ENCODE peak calls at places on chromosomes 1 and 21, in five cellular contexts. M, E, Q, R and U are unnamed samples. For H3K4me1, the result is how much of the 10 kb centered on the place peaks cover.

GRCh38 chr1:227532019-227532619 is 31.2 kb upstream of the ZNF678 start:
- DNase-seq in E (no peak), M (no peak), Q (no peak), R (no peak), U (no peak)

GRCh38 chr1:53182111-53182593 is 14.5 kb upstream of the CPT2 start:
- DNase-seq in E (peak), Q (peak), M (peak), R (peak), U (no peak)

GRCh38 chr1:231933711-231934626 is 307.4 kb downstream of the DISC1 start:
- DNase-seq in R (no peak), M (no peak), Q (no peak), E (no peak), U (no peak)

GRCh38 chr1:192493584-192493983 is 82.0 kb upstream of the RGS1 start:
- DNase-seq in R (no peak), Q (no peak), M (no peak), E (no peak), U (no peak)

GRCh38 chr1:201429771-201430501 is 8.4 kb upstream of the TNNI1 start:
- DNase-seq in M (no peak), R (no peak), Q (no peak), E (no peak), U (no peak)

GRCh38 chr1:87398644-87399043 is 70.0 kb downstream of the LMO4 start:
- DNase-seq in R (no peak), M (no peak), Q (no peak), E (no peak), U (no peak)

GRCh38 chr1:170261669-170262068 is 115.9 kb downstream of the NTMT2 start:
- DNase-seq in E (no peak), R (no peak), M (no peak), Q (no peak), U (no peak)

GRCh38 chr1:116910379-116911165 is 856 bp downstream of the PTGFRN start:
- DNase-seq in E (peak), R (peak), Q (peak), M (peak), U (no peak)

GRCh38 chr1:26538480-26539412 is 9.2 kb downstream of the RPS6KA1 start:
- DNase-seq in M (no peak), E (no peak), Q (no peak), R (peak), U (no peak)

GRCh38 chr1:171995573-171995972 is 154.3 kb downstream of the DNM3 start:
- DNase-seq in Q (no peak), E (no peak), R (no peak), M (no peak), U (no peak)

GRCh38 chr1:239744851-239745250 is 346.8 kb upstream of the FMN2 start:
- DNase-seq in E (no peak), M (no peak), Q (no peak), R (no peak), U (no peak)

GRCh38 chr21:28832013-28832714 is 160.5 kb downstream of the LTN1 start:
- DNase-seq in M (no peak), R (no peak), E (no peak), Q (no peak), U (no peak)

GRCh38 chr1:55650449-55650848 is 435.3 kb upstream of the USP24 start:
- DNase-seq in E (peak), Q (no peak), M (no peak), R (no peak), U (no peak)

GRCh38 chr1:17728123-17728522 is 27.0 kb upstream of the ACTL8 start:
- DNase-seq in Q (no peak), E (no peak), R (no peak), M (no peak), U (no peak)

GRCh38 chr1:36086529-36087232 is 2.0 kb upstream of the ADPRS start:
- DNase-seq in M (no peak), Q (no peak), R (no peak), E (no peak), U (no peak)

GRCh38 chr1:2629627-2630497 is 3.0 kb downstream of the MMEL1 start:
- DNase-seq in M (no peak), E (no peak), R (no peak), Q (no peak), U (peak)
- H3K4me3 ChIP-seq in M (no peak), E (no peak), R (no peak), Q (no peak), U (no peak)

GRCh38 chr1:109821831-109822745 is 58.4 kb upstream of the EPS8L3 start:
- DNase-seq in E (no peak), M (peak), Q (peak), R (no peak), U (peak)

GRCh38 chr1:109824349-109825115 is 60.8 kb upstream of the EPS8L3 start:
- DNase-seq in Q (no peak), E (no peak), M (no peak), R (no peak), U (peak)

GRCh38 chr1:109823543-109824348 is 60.0 kb upstream of the EPS8L3 start:
- DNase-seq in R (peak), Q (peak), M (peak), E (peak), U (no peak)

GRCh38 chr1:109821221-109821669 is 57.5 kb upstream of the EPS8L3 start:
- DNase-seq in Q (peak), M (no peak), R (peak), E (no peak), U (peak)

DNA sequence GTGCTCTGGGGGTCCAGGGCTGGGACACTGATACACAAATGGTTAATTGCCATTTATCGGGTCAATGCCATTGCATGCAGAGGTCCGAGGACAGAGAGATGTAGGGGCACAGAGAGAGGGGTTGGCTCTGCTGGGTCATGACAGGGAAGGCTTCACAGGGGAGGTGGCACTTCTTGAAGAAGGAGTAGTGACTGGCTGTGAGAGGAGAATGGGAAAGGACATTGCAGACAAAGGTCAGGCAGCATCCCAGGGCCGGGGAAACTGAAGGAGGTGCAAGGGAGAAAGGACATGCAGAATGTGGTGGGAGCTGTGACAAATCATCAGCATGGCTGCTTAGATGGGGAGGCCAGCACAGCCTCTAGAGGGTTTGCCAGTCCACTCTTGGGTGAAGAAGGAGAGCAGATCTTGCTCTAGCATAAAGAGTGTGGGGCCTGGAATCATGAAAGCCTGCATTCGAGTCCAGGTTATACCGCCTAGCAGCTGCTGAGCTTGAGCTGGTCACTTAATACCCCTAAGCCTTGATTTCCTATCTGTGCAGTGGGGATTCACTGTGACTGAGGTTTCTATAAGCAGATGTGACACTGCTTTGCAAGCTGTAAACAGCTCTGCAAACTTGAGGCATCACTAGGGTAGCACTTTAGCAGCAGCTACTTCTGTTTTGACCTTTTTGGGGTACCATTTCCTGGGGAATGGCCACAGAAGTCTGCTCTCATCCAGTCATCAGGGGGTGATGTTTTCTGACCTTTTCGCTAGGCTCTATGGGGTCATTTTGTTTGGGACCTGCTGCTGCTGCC is 59.2 kb upstream of the EPS8L3 start:
- DNase-seq in R (no peak), E (no peak), Q (no peak), M (no peak), U (no peak)
- H3K27ac ChIP-seq in R (no peak), E (no peak), Q (peak), M (peak), U (peak)

GRCh38 chr1:213120961-213121360 is 69.9 kb downstream of the RPS6KC1 start:
- DNase-seq in M (no peak), R (no peak), Q (no peak), E (no peak), U (no peak)

GRCh38 chr1:213122514-213122929 is 71.5 kb downstream of the RPS6KC1 start:
- DNase-seq in M (no peak), R (no peak), E (no peak), Q (no peak), U (no peak)

GRCh38 chr1:213124590-213124989 is 73.5 kb downstream of the RPS6KC1 start:
- DNase-seq in Q (no peak), E (no peak), M (no peak), R (no peak), U (no peak)

GRCh38 chr1:213123532-213123931 is 72.5 kb downstream of the RPS6KC1 start:
- DNase-seq in E (no peak), R (no peak), M (no peak), Q (no peak), U (no peak)

DNA sequence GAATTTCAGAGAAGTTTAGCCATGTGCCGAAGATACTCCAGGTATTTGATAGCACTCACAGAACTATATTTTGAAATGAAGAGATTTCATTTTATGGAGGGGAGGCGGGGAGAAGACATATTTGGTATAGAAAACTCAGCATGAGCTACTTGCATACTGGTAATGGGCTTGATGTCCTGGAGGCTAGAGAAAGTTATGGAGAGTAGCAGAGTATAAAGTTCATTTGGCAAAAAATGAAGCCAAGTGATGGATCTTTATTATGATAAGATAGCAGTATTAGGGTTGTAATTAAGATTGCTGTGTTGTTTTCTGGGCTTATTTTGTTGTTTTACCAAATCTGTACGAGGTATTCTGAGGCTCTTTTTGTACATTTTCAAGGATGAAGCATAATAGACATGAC is 72.0 kb downstream of the RPS6KC1 start:
- DNase-seq in R (no peak), E (no peak), Q (no peak), M (no peak), U (no peak)
- H3K4me1 ChIP-seq in R (under half), E (under half), Q (under half), M (under half), U (under half)

DNA sequence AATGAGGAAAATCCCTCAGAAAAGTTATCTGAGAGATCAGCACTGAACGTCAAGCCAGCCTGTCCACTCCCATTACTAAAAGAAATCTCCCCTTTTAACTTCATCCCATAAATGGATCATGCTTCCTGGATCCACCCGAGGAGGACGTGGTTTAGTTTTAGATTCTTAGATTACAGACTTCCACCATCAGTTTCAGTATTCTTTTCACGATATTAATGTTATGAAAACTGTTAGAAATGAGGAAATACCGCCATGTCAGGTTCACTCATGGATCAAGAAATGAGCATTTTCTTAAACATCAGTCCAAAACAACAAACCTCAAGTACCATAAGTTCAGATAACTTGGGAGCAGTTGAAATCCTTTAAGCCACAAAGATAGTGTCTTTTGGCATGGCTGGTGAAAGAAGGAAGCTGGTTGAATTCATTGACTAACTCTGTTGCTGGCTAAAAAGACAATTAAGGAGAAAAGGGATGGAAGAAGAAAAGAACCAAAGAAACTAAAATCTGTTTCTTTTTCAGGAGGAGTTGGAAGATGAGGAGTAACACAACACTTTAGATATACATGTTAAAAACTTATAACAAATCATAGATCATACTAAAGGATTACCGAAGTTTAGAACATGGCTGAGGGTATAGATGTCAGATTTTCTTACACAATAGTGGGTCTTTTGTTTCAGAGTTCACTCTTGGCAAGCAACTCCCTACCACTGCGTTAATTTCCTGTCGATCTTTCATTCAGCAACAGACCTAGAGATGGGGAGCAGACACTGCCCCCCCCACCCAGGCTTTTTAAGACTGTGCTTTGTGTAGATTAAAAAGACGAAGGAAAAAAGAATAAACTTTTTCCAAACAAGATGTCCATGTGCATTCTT is 50.1 kb downstream of the NFIA start:
- DNase-seq in Q (no peak), E (no peak), R (no peak), M (no peak), U (no peak)
- H3K4me3 ChIP-seq in Q (peak), E (no peak), R (peak), M (peak), U (no peak)

GRCh38 chr1:7679873-7680790 is 91.0 kb upstream of the VAMP3 start:
- DNase-seq in E (peak), M (peak), R (peak), Q (no peak), U (no peak)
- H3K27ac ChIP-seq in E (no peak), M (peak), R (no peak), Q (no peak), U (no peak)

DNA sequence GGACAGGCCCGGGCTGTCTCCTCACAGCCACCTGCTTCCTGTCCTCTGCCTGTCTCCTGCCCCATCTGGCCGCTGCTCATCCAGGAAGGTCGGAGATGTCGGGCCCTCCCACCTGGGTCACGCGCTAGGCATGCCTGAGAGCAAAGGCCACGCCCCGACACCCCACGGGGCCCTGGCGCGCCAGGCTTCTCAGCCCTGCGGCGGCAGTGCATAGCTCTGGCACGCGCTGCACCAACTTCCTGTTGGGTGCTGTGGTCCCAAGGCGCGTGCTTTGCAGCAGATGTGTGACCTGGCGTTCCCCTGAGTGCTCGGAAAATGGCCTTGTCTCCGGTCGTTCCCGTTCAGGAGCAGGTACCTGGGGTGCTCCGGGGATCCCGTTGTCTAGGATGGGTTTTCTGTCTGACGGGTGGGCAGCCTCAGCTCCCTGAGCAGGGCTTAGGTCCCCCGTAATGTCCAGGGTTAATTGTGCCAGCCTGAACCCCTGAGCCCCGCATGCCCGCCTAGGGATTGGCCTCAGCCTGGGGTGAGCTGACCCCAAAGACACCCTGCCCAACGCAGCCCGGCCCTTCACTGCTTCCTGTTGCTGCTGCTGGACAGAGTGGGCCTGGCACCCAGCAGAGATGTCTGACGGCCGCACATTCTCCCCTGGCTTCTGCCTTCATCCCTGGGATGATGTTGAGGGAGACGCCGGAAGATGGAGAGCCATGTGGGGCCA is 19.4 kb upstream of the KCNAB2 start:
- DNase-seq in R (peak), Q (peak), M (peak), E (peak), U (peak)
- H3K4me1 ChIP-seq in R (under half), Q (under half), M (under half), E (under half), U (under half)